ENCODE peak calls at places on chromosomes 4 and X, in ten cellular contexts. A is NCI-H460; K is AG09319; E is NCI-H2081; U is stimulated activated CD8-positive, alpha-beta memory T cell treated with anti-CD3 and anti-CD28 coated beads, Interleukin-4, amount 100 ng/mL, for 24 hours; P is HFF-Myc; I is activated T-cell treated with anti-CD3 and anti-CD28 coated beads, Interleukin-2, amount 50 U/mL, for 24 hours; Q is adrenal gland; N is left cardiac atrium; B is lower lobe of right lung. D is an unnamed sample.

GRCh38 chr4:85496933-85497332 is 22.0 kb downstream of the ARHGAP24 start:
- DNase-seq in A (peak; percentile 14), K (no peak), E (no peak), U (no peak), P (peak; percentile 85), I (no peak), Q (no peak), N (no peak), B (no peak), D (no peak)

GRCh38 chr4:183747931-183748664 is 89.0 kb downstream of the TRAPPC11 start:
- DNase-seq in A (no peak), K (no peak), E (no peak), U (no peak), P (no peak), I (no peak), Q (no peak), N (no peak), B (no peak), D (no peak)

GRCh38 chrX:124194903-124195302 is 137.6 kb upstream of the TEX13D start:
- DNase-seq in A (no peak), K (no peak), E (no peak), U (no peak), P (no peak), I (no peak), Q (no peak), N (no peak), B (no peak), D (no peak)

GRCh38 chr4:121535351-121535750 is 154.5 kb upstream of the QRFPR start:
- DNase-seq in A (no peak), K (no peak), E (no peak), U (no peak), P (no peak), I (no peak), Q (no peak), N (no peak), B (no peak), D (no peak)

GRCh38 chrX:350534-351321 is 32.1 kb upstream of the GTPBP6 start:
- DNase-seq in A (no peak), K (no peak), E (no peak), U (no peak), P (no peak), I (no peak), Q (no peak), N (peak; percentile 31), B (peak; percentile 39), D (no peak)

GRCh38 chrX:30577362-30577961 is at the start of gene TASL:
- DNase-seq in A (no peak), K (no peak), E (no peak), U (no peak), P (no peak), I (peak; percentile 37), Q (no peak), N (no peak), B (peak; percentile 46), D (no peak)

GRCh38 chr4:163553146-163553545 is 58.7 kb downstream of the TMA16 start:
- DNase-seq in A (no peak), K (no peak), E (no peak), U (no peak), P (no peak), I (no peak), Q (no peak), N (no peak), B (no peak), D (no peak)

GRCh38 chr4:16026155-16026761 is 57.6 kb downstream of the PROM1 start:
- DNase-seq in A (peak; percentile 38), K (no peak), E (peak; percentile 50), U (no peak), P (no peak), I (no peak), Q (no peak), N (no peak), B (no peak), D (peak; percentile 41)

GRCh38 chr4:149264093-149264733 is 551.4 kb downstream of the IQCM start:
- DNase-seq in A (peak; percentile 29), K (peak; percentile 19), E (peak; percentile 13), U (no peak), P (peak; percentile 19), I (no peak), Q (peak; percentile 55), N (no peak), B (no peak), D (peak; percentile 58)

GRCh38 chr4:70581980-70582379 is 10.1 kb upstream of the AMBN start:
- DNase-seq in A (no peak), K (no peak), E (no peak), U (no peak), P (no peak), I (no peak), Q (no peak), N (no peak), B (no peak), D (no peak)

GRCh38 chr4:65798498-65799127 is 128.3 kb upstream of the EPHA5 start:
- DNase-seq in A (no peak), K (no peak), E (no peak), U (no peak), P (no peak), I (no peak), Q (no peak), N (no peak), B (no peak), D (no peak)

GRCh38 chr4:86544313-86544966 is 49.7 kb upstream of the PTPN13 start:
- DNase-seq in A (no peak), K (no peak), E (no peak), U (no peak), P (no peak), I (no peak), Q (no peak), N (no peak), B (no peak), D (no peak)

GRCh38 chr4:34108456-34108855 is 2135.9 kb downstream of the ARAP2 start:
- DNase-seq in A (no peak), K (no peak), E (no peak), U (no peak), P (peak; percentile 10), I (no peak), Q (no peak), N (no peak), B (no peak), D (no peak)

GRCh38 chrX:151009582-151009981 is 26.4 kb downstream of the HMGB3 start:
- DNase-seq in A (no peak), K (no peak), E (no peak), U (no peak), P (no peak), I (no peak), Q (no peak), N (no peak), B (no peak), D (no peak)

GRCh38 chr4:39729557-39729956 is 31.6 kb downstream of the UBE2K start:
- DNase-seq in A (no peak), K (no peak), E (no peak), U (no peak), P (no peak), I (no peak), Q (peak; percentile 55), N (no peak), B (no peak), D (no peak)

GRCh38 chrX:37287741-37288424 is 61.3 kb upstream of the PRRG1 start:
- DNase-seq in A (no peak), K (no peak), E (no peak), U (no peak), P (no peak), I (no peak), Q (no peak), N (no peak), B (no peak), D (no peak)

GRCh38 chr4:1579834-1580686 is 104.1 kb downstream of the FAM53A start:
- DNase-seq in A (peak; percentile 91), K (peak; percentile 91), E (no peak), U (peak; percentile 80), P (no peak), I (peak; percentile 92), Q (peak; percentile 94), N (peak; percentile 95), B (peak; percentile 96), D (peak; percentile 92)

GRCh38 chr4:38368612-38369011 is 295.4 kb upstream of the KLF3 start:
- DNase-seq in A (no peak), K (no peak), E (no peak), U (no peak), P (no peak), I (no peak), Q (no peak), N (no peak), B (no peak), D (no peak)

GRCh38 chrX:10166731-10167149 is 10.0 kb downstream of the CLCN4 start:
- DNase-seq in A (no peak), K (no peak), E (no peak), U (peak; percentile 2), P (no peak), I (no peak), Q (no peak), N (no peak), B (peak; percentile 66), D (no peak)

GRCh38 chr4:38192516-38192915 is 232.3 kb downstream of the PTTG2 start:
- DNase-seq in A (no peak), K (no peak), E (no peak), U (no peak), P (no peak), I (no peak), Q (no peak), N (no peak), B (no peak), D (no peak)

GRCh38 chrX:150547511-150548115 is 20.8 kb upstream of the MTM1 start:
- DNase-seq in A (no peak), K (no peak), E (no peak), U (no peak), P (no peak), I (peak; percentile 52), Q (peak; percentile 83), N (peak; percentile 85), B (peak; percentile 82), D (peak; percentile 85)

GRCh38 chrX:794311-794710 is 163.7 kb downstream of the SHOX start:
- DNase-seq in A (no peak), K (no peak), E (no peak), U (no peak), P (no peak), I (no peak), Q (peak; percentile 14), N (no peak), B (no peak), D (no peak)

GRCh38 chrX:45517090-45517973 is 316.7 kb upstream of the DIPK2B start:
- DNase-seq in A (no peak), K (no peak), E (no peak), U (no peak), P (no peak), I (no peak), Q (no peak), N (no peak), B (no peak), D (no peak)

GRCh38 chr4:186032259-186032658 is 36.7 kb upstream of the TLR3 start:
- DNase-seq in A (no peak), K (no peak), E (no peak), U (no peak), P (no peak), I (no peak), Q (no peak), N (no peak), B (no peak), D (no peak)

GRCh38 chr4:176123710-176124407 is 58.2 kb downstream of the WDR17 start:
- DNase-seq in A (peak; percentile 18), K (no peak), E (peak; percentile 0), U (no peak), P (peak; percentile 1), I (no peak), Q (peak; percentile 53), N (peak; percentile 32), B (no peak), D (peak; percentile 30)

GRCh38 chr4:68176500-68176899 is 46.8 kb upstream of the TMPRSS11F start:
- DNase-seq in A (no peak), K (no peak), E (no peak), U (no peak), P (no peak), I (no peak), Q (no peak), N (no peak), B (no peak), D (no peak)

D was measured in testis.